ENCODE peak calls at places on chromosomes 12 and 14, in four cellular contexts. O is body of pancreas; D is mucosa of descending colon; T is CD8-positive, alpha-beta memory T cell. W is an unnamed sample. For H3K4me1, the result is how much of the 10 kb centered on the place peaks cover.

GRCh38 chr12:113478351-113479011 is 6.8 kb upstream of the LHX5 start:
- DNase-seq in D (no peak), T (no peak), O (no peak), W (no peak)

GRCh38 chr12:85468356-85469157 is 188.5 kb downstream of the ALX1 start:
- DNase-seq in T (no peak), O (peak), D (no peak), W (no peak)

GRCh38 chr12:93964936-93965335 is 183.4 kb upstream of the PLXNC1 start:
- DNase-seq in D (no peak), T (no peak), O (no peak), W (no peak)

GRCh38 chr14:80523518-80524117 is 312.3 kb upstream of the DIO2 start:
- DNase-seq in T (no peak), O (no peak), D (no peak), W (no peak)

GRCh38 chr14:73599494-73599893 is 7.8 kb downstream of the ACOT4 start:
- DNase-seq in O (no peak), D (no peak), T (no peak), W (no peak)

GRCh38 chr14:87260460-87260859 is 732.5 kb downstream of the GALC start:
- DNase-seq in D (no peak), T (no peak), O (no peak), W (no peak)

GRCh38 chr14:30005114-30005698 is 77.6 kb upstream of the PRKD1 start:
- DNase-seq in O (no peak), D (no peak), T (no peak), W (no peak)

GRCh38 chr12:130764073-130764472 is 48.0 kb upstream of the RIMBP2 start:
- DNase-seq in D (no peak), O (no peak), T (no peak), W (no peak)

GRCh38 chr12:8917751-8918150 is 3.4 kb downstream of the PHC1 start:
- DNase-seq in O (no peak), T (no peak), D (no peak), W (no peak)

GRCh38 chr12:92988622-92989130 is 59.6 kb upstream of the EEA1 start:
- DNase-seq in O (no peak), D (no peak), T (no peak), W (no peak)

GRCh38 chr14:86799244-86799647 is 1193.7 kb downstream of the GALC start:
- DNase-seq in D (no peak), T (no peak), O (no peak), W (no peak)

GRCh38 chr12:57248934-57249742 is 1.8 kb downstream of the STAC3 start:
- DNase-seq in T (no peak), D (no peak), O (no peak), W (no peak)

GRCh38 chr12:31017535-31017934 is 56.1 kb upstream of the DDX11 start:
- DNase-seq in T (no peak), D (no peak), O (no peak), W (no peak)

DNA sequence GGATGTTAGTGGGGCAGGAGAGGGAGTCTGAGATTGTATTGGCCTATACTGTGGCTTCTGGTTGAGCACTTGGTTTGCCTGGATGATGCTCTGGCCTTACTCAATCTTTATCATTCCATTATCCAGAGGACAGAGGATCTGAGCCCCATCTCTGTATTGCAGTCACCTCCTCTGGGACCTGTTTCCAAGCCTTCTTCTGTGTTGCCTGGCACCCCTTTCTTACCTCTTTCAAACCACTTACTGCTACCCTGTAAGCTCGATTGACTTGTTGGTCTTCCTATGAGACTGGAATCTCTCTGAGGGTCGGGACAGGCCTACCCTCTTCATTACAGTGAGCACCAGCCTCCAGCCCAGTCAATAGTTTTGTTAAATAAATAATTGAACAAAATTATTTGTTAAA is 3.0 kb upstream of the FOS start:
- DNase-seq in D (no peak), O (no peak), T (no peak), W (no peak)
- H3K4me1 ChIP-seq in D (under half), O (under half), T (half or more), W (under half)

GRCh38 chr14:65835501-65835900 is 423.0 kb downstream of the FUT8 start:
- DNase-seq in D (no peak), T (no peak), O (no peak), W (no peak)

GRCh38 chr14:65840118-65840751 is 427.7 kb downstream of the FUT8 start:
- DNase-seq in T (no peak), O (no peak), D (no peak), W (no peak)

GRCh38 chr14:65846469-65846868 is 433.9 kb downstream of the FUT8 start:
- DNase-seq in O (no peak), D (no peak), T (no peak), W (no peak)

GRCh38 chr14:65838565-65838964 is 426.0 kb downstream of the FUT8 start:
- DNase-seq in T (no peak), D (no peak), O (no peak), W (no peak)

GRCh38 chr14:65840786-65841185 is 428.3 kb downstream of the FUT8 start:
- DNase-seq in O (no peak), D (no peak), T (no peak), W (no peak)
- H3K4me1 ChIP-seq in O (under half), D (under half), T (half or more), W (under half)

GRCh38 chr14:93830753-93831461 is 42.6 kb upstream of the PRIMA1 start:
- DNase-seq in T (no peak), D (no peak), O (no peak), W (no peak)
- H3K4me1 ChIP-seq in T (under half), D (under half), O (under half), W (under half)

GRCh38 chr12:6943719-6944380 is at the start of the genes C12orf57 and RNU7-1:
- DNase-seq in O (peak), T (peak), D (peak), W (no peak)

GRCh38 chr12:6942331-6942665 is 1.3 kb upstream of the RNU7-1 start:
- DNase-seq in O (peak), D (peak), T (no peak), W (no peak)

GRCh38 chr12:6941786-6942185 is 1.8 kb upstream of the RNU7-1 start:
- DNase-seq in O (no peak), T (no peak), D (peak), W (no peak)

GRCh38 chr12:6944381-6945186 is 762 bp downstream of the C12orf57 start:
- DNase-seq in D (peak), T (peak), O (peak), W (peak)

DNA sequence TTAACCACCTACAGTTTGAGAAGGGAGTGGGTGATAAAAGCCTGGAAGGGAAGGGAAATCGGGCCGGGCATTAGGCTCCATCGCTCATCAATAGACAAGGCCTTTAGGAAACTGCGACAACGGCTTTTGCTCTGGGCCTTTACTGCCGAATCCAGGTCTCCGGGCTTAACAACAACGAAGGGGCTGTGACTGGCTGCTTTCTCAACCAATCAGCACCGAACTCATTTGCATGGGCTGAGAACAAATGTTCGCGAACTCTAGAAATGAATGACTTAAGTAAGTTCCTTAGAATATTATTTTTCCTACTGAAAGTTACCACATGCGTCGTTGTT is 263 bp upstream of the RNU7-1 start:
- DNase-seq in T (peak), D (peak), O (peak), W (peak)
- H3K4me1 ChIP-seq in T (under half), D (under half), O (under half), W (under half)

GRCh38 chr12:38669081-38669480 is 236.3 kb downstream of the CPNE8 start:
- DNase-seq in D (no peak), T (no peak), O (no peak), W (no peak)
- H3K4me1 ChIP-seq in D (under half), T (under half), O (under half), W (under half)

GRCh38 chr14:60956202-60956601 is 24.7 kb downstream of the TRMT5 start:
- DNase-seq in T (no peak), D (no peak), O (no peak), W (no peak)
- H3K4me1 ChIP-seq in T (under half), D (under half), O (under half), W (under half)

DNA sequence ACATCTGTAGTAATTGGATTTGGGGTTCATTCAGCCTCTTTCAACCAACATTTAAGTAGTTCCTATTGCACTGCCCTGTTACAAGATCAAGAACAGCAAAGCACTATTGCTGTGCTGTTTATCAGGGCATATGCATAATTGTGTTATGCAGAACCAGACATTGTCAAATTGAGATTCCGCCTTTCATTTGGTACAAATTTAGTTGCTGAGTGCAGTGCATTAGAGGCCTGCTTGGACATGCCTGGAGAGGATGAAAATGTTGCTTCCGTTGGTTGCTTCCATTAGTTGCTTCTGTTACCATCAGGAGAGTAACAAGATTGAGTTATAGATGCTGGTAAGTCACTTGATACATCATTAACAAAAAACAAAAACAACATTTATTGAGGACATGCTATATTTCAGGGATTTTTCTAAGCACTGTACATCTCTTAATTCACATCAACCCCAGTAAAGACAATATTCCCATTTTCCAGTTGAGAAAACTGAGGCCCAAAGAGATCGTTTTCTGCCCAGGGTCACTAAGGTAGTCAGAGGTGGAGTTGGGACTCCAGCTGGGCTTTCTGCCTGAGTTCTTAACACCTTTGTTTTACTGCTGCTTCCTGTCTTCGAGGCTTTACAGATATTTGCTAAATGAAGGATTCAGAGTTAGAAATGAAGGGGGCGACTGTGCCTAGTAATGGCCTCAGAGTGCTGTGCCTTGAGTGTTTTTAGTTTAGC is 79.3 kb downstream of the PPP2R5C start:
- DNase-seq in O (no peak), D (no peak), T (no peak), W (no peak)
- H3K4me1 ChIP-seq in O (half or more), D (under half), T (half or more), W (under half)

GRCh38 chr14:77035267-77035666 is 6.8 kb upstream of the IRF2BPL start:
- DNase-seq in T (no peak), D (no peak), O (no peak), W (no peak)

GRCh38 chr14:77039285-77040058 is 11.0 kb upstream of the IRF2BPL start:
- DNase-seq in O (no peak), T (no peak), D (no peak), W (no peak)

GRCh38 chr14:77037886-77038511 is 9.5 kb upstream of the IRF2BPL start:
- DNase-seq in D (peak), O (peak), T (no peak), W (no peak)

GRCh38 chr14:77036484-77037337 is 8.2 kb upstream of the IRF2BPL start:
- DNase-seq in D (no peak), T (no peak), O (no peak), W (no peak)

DNA sequence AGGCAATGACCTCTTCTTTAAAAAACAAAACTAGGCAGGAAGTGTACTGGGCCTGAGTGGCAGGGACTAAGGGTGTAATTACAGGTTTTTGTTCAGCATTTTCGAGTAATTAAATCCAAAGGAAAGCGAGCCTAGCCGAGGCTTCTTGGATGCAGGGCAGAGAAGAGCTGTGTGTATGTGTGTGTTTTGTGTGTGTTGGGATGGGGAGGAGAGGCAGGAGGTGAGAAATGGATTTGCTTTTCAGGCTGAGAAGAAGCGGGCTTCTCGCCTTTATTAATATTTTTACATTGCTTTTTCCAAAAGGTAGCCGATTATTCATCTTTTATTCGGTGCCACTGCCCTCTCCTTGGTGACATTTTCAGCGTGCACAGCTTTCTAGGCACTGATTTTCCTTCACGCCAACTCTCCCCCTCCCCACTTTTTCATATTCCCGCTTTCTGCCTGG is 8.9 kb upstream of the IRF2BPL start:
- DNase-seq in T (no peak), D (no peak), O (no peak), W (no peak)
- H3K4me1 ChIP-seq in T (half or more), D (under half), O (half or more), W (half or more)

DNA sequence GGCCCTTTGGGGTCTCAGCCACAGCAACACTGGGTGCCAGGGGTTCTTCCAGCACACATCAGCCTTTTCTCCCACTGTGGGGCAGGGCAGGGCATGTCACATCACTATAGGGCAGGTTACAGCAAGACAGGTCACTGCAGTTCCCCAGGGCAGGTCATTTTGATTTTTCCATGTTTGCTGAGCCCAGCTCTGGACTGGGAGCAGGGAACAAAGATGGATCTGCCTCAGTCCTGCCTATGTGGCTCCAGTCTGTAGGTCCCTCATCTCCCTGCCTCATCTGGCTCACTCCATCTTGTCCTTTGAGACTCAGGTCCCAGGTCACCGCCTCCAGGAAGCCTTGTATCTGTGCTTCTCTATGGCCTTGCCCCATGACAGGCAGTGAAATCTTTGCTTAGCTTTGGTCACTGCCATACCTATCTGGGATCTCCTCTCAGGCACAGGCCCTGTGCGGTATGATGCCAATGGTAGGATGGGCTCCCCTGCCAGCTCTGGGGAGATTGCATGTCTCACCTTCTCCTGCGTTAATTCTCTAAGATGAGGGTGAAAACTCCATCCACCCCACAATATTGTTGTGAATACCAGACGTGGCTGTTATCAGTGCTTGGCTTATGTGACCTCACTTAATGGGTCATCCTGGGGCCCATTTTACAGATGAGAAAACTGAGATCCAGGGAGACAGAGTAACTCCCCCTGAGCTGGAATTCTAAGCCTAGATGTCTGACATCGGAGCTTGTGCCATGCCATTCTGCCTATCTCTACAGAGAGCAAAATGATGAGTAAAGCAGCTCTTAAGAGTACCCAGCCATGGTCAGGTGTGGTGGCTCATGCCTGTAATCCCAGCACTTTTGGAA is 1.5 kb downstream of the SERPINA6 start:
- DNase-seq in D (no peak), O (no peak), T (no peak), W (no peak)
- H3K4me1 ChIP-seq in D (under half), O (under half), T (under half), W (under half)

W was measured in thoracic aorta.